ENCODE peak calls at places on chromosomes 11 and 22, in five cellular contexts. One of them, this sample, is unnamed.

GRCh38 chr11:77144196-77144853 is 16.3 kb downstream of the MYO7A start:
- DNase-seq in A549: no peak
- DNase-seq in GM12878: no peak
- DNase-seq in lower leg skin: no peak
- DNase-seq in H1: no peak
- DNase-seq in this sample: no peak

GRCh38 chr22:43185860-43186261 is 1.1 kb downstream of the TTLL12 start:
- DNase-seq in lower leg skin: peak
- DNase-seq in A549: no peak
- DNase-seq in H1: no peak
- DNase-seq in GM12878: no peak
- DNase-seq in this sample: peak

GRCh38 chr11:61281581-61282250 is 13.4 kb downstream of the VWCE start:
- DNase-seq in H1: peak
- DNase-seq in GM12878: no peak
- DNase-seq in lower leg skin: no peak
- DNase-seq in A549: peak
- DNase-seq in this sample: peak

GRCh38 chr11:68669301-68670090 is 14.8 kb upstream of the GAL start:
- DNase-seq in lower leg skin: no peak
- DNase-seq in H1: no peak
- DNase-seq in GM12878: no peak
- DNase-seq in A549: no peak
- DNase-seq in this sample: no peak

GRCh38 chr22:48055827-48056226 is 1293.4 kb downstream of the TBC1D22A start:
- DNase-seq in GM12878: no peak
- DNase-seq in lower leg skin: no peak
- DNase-seq in A549: no peak
- DNase-seq in H1: no peak
- DNase-seq in this sample: no peak

GRCh38 chr11:10743354-10744035 is 7.6 kb upstream of the CTR9 start:
- DNase-seq in GM12878: no peak
- DNase-seq in lower leg skin: no peak
- DNase-seq in H1: no peak
- DNase-seq in A549: no peak
- DNase-seq in this sample: peak

GRCh38 chr11:73323464-73323863 is 15.4 kb downstream of the ARHGEF17 start:
- DNase-seq in H1: peak
- DNase-seq in lower leg skin: peak
- DNase-seq in GM12878: no peak
- DNase-seq in A549: no peak
- DNase-seq in this sample: no peak

GRCh38 chr11:129248618-129249017 is 56.5 kb upstream of the ARHGAP32 start:
- DNase-seq in lower leg skin: no peak
- DNase-seq in H1: no peak
- DNase-seq in A549: peak
- DNase-seq in GM12878: no peak
- DNase-seq in this sample: no peak

GRCh38 chr11:281486-282161 is 3.4 kb downstream of the NLRP6 start:
- DNase-seq in lower leg skin: no peak
- DNase-seq in GM12878: no peak
- DNase-seq in H1: peak
- DNase-seq in A549: no peak
- DNase-seq in this sample: no peak

GRCh38 chr11:77038825-77039326 is 4.7 kb downstream of the B3GNT6 start:
- DNase-seq in lower leg skin: no peak
- DNase-seq in GM12878: no peak
- DNase-seq in H1: no peak
- DNase-seq in A549: no peak
- DNase-seq in this sample: peak

GRCh38 chr11:113781682-113782081 is 2.1 kb downstream of the CLDN25 start:
- DNase-seq in lower leg skin: no peak
- DNase-seq in H1: no peak
- DNase-seq in GM12878: no peak
- DNase-seq in A549: no peak
- DNase-seq in this sample: no peak

GRCh38 chr11:60164550-60165075 is 18.3 kb downstream of the MS4A6A start:
- DNase-seq in A549: no peak
- DNase-seq in lower leg skin: no peak
- DNase-seq in H1: no peak
- DNase-seq in GM12878: no peak
- DNase-seq in this sample: no peak

GRCh38 chr22:20648306-20648903 is 125.5 kb upstream of the SERPIND1 start:
- DNase-seq in lower leg skin: no peak
- DNase-seq in H1: peak
- DNase-seq in A549: no peak
- DNase-seq in GM12878: no peak
- DNase-seq in this sample: no peak

GRCh38 chr11:108286369-108286768 is 63.5 kb downstream of the ATM start:
- DNase-seq in lower leg skin: no peak
- DNase-seq in H1: no peak
- DNase-seq in GM12878: no peak
- DNase-seq in A549: no peak
- DNase-seq in this sample: peak

GRCh38 chr11:65067446-65067845 is 9.1 kb upstream of the NAALADL1 start:
- DNase-seq in A549: no peak
- DNase-seq in H1: no peak
- DNase-seq in lower leg skin: no peak
- DNase-seq in GM12878: no peak
- DNase-seq in this sample: no peak

GRCh38 chr11:65047581-65048422 is 6.8 kb downstream of the SAC3D1 start:
- DNase-seq in A549: no peak
- DNase-seq in lower leg skin: no peak
- DNase-seq in H1: peak
- DNase-seq in GM12878: no peak
- DNase-seq in this sample: no peak

GRCh38 chr11:96272542-96273306 is 70.3 kb downstream of the MAML2 start:
- DNase-seq in GM12878: no peak
- DNase-seq in A549: peak
- DNase-seq in lower leg skin: no peak
- DNase-seq in H1: no peak
- DNase-seq in this sample: no peak

GRCh38 chr22:42072606-42073330 is 1.3 kb upstream of the PHETA2 start:
- DNase-seq in A549: no peak
- DNase-seq in lower leg skin: no peak
- DNase-seq in H1: no peak
- DNase-seq in GM12878: no peak
- DNase-seq in this sample: peak

GRCh38 chr11:6606471-6607189 is 3.1 kb downstream of the ILK start:
- DNase-seq in lower leg skin: peak
- DNase-seq in GM12878: no peak
- DNase-seq in H1: peak
- DNase-seq in A549: peak
- DNase-seq in this sample: peak

GRCh38 chr11:6655790-6656580 is at the start of gene DCHS1:
- DNase-seq in A549: no peak
- DNase-seq in H1: peak
- DNase-seq in lower leg skin: no peak
- DNase-seq in GM12878: no peak
- DNase-seq in this sample: no peak

GRCh38 chr11:2988996-2989395 is 3.1 kb downstream of the NAP1L4 start:
- DNase-seq in lower leg skin: no peak
- DNase-seq in GM12878: no peak
- DNase-seq in A549: no peak
- DNase-seq in H1: no peak
- DNase-seq in this sample: peak

GRCh38 chr22:44439356-44440223 is 58.4 kb downstream of the RTL6 start:
- DNase-seq in H1: no peak
- DNase-seq in A549: no peak
- DNase-seq in lower leg skin: no peak
- DNase-seq in GM12878: no peak
- DNase-seq in this sample: no peak

GRCh38 chr22:48496987-48497650 is 1330.6 kb downstream of the BRD1 start:
- DNase-seq in H1: peak
- DNase-seq in GM12878: no peak
- DNase-seq in lower leg skin: no peak
- DNase-seq in A549: no peak
- DNase-seq in this sample: no peak

GRCh38 chr11:129950319-129951034 is 52.2 kb downstream of the PRDM10 start:
- DNase-seq in lower leg skin: peak
- DNase-seq in A549: no peak
- DNase-seq in H1: no peak
- DNase-seq in GM12878: no peak
- DNase-seq in this sample: peak

GRCh38 chr11:19027829-19028595 is 32.5 kb downstream of the MRGPRX2 start:
- DNase-seq in lower leg skin: no peak
- DNase-seq in GM12878: no peak
- DNase-seq in H1: no peak
- DNase-seq in A549: peak
- DNase-seq in this sample: no peak

GRCh38 chr22:41512421-41513194 is 31.7 kb downstream of the POLR3H start:
- DNase-seq in lower leg skin: no peak
- DNase-seq in H1: peak
- DNase-seq in GM12878: no peak
- DNase-seq in A549: peak
- DNase-seq in this sample: peak

GRCh38 chr11:117743121-117743815 is 53.7 kb downstream of the DSCAML1 start:
- DNase-seq in lower leg skin: no peak
- DNase-seq in GM12878: no peak
- DNase-seq in H1: no peak
- DNase-seq in A549: no peak
- DNase-seq in this sample: no peak

GRCh38 chr11:111603633-111604130 is 1.4 kb downstream of the SIK2 start:
- DNase-seq in H1: no peak
- DNase-seq in lower leg skin: no peak
- DNase-seq in GM12878: no peak
- DNase-seq in A549: no peak
- DNase-seq in this sample: peak

GRCh38 chr22:46457502-46458488 is 79.6 kb downstream of the CELSR1 start:
- DNase-seq in H1: no peak
- DNase-seq in A549: no peak
- DNase-seq in lower leg skin: no peak
- DNase-seq in GM12878: no peak
- DNase-seq in this sample: no peak

GRCh38 chr11:358129-358805 is 11.0 kb upstream of the B4GALNT4 start:
- DNase-seq in lower leg skin: no peak
- DNase-seq in GM12878: no peak
- DNase-seq in A549: no peak
- DNase-seq in H1: no peak
- DNase-seq in this sample: no peak

DNA sequence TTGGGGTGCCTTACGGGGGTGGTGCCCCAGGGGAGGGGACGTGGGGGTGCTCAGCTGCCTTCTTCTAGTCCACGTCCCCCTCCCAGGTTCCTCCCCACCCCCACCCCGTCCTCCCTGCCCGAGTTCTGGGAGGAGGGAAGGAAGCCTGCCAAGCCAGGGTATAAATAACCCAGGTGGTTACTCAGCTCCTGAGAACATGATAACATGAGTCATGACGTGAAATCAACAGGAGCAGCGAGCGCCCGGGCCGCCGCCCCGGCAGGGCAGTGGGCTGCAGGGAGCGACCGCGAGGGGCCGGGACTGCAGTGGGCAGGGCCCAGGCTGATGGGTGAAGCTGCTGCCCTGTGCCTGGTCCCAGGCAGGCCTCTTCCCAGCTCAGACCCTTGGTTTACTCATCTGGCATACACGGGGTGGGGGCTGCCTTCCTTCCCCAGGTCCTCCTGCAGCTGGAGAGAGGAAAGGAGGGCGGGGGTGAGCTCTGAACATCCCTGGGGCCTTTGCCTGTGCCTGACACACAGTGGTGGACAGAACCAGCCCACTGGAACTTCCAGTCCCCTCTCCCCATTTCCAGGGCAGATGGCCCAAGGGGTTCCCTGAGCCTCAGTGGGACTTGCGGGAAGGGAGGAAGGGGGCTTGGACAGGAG is 8.8 kb upstream of the PDGFB start:
- DNase-seq in lower leg skin: no peak
- DNase-seq in A549: peak
- DNase-seq in H1: no peak
- DNase-seq in GM12878: no peak
- DNase-seq in this sample: no peak
- TF ChIP-seq POLR2A in lower leg skin: no peak
- TF ChIP-seq POLR2A in A549: no peak
- TF ChIP-seq POLR2A in H1: no peak
- TF ChIP-seq POLR2A in GM12878: peak
- TF ChIP-seq POLR2A in this sample: no peak

GRCh38 chr22:24542641-24543040 is 12.3 kb downstream of the GUCD1 start:
- DNase-seq in A549: no peak
- DNase-seq in lower leg skin: no peak
- DNase-seq in GM12878: no peak
- DNase-seq in H1: no peak
- DNase-seq in this sample: no peak
- TF ChIP-seq POLR2A in A549: no peak
- TF ChIP-seq POLR2A in lower leg skin: no peak
- TF ChIP-seq POLR2A in GM12878: no peak
- TF ChIP-seq POLR2A in H1: no peak
- TF ChIP-seq POLR2A in this sample: no peak

DNA sequence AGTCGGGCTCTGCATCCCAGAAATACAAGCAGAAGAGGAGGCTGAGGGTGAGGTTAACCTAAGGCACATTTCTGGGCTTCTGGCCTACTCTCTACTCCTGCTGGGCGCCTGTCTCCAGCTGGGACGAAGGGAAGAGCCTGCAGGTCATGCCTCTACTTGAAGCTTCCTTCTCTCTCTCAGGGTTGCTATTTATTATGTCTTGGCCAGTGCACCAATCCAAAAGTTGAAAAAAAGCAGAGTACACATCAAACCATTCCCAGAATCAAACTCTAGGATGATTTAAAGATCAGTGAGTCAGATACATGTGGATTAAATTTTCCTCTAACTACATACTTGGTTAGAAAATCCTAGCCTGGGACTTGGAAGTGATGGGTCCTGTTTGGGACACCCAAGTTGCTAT is 60.2 kb upstream of the CDON start:
- DNase-seq in GM12878: no peak
- DNase-seq in A549: no peak
- DNase-seq in lower leg skin: no peak
- DNase-seq in H1: no peak
- DNase-seq in this sample: no peak
- TF ChIP-seq POLR2A in GM12878: no peak
- TF ChIP-seq POLR2A in A549: no peak
- TF ChIP-seq POLR2A in lower leg skin: no peak
- TF ChIP-seq POLR2A in H1: no peak
- TF ChIP-seq POLR2A in this sample: no peak

DNA sequence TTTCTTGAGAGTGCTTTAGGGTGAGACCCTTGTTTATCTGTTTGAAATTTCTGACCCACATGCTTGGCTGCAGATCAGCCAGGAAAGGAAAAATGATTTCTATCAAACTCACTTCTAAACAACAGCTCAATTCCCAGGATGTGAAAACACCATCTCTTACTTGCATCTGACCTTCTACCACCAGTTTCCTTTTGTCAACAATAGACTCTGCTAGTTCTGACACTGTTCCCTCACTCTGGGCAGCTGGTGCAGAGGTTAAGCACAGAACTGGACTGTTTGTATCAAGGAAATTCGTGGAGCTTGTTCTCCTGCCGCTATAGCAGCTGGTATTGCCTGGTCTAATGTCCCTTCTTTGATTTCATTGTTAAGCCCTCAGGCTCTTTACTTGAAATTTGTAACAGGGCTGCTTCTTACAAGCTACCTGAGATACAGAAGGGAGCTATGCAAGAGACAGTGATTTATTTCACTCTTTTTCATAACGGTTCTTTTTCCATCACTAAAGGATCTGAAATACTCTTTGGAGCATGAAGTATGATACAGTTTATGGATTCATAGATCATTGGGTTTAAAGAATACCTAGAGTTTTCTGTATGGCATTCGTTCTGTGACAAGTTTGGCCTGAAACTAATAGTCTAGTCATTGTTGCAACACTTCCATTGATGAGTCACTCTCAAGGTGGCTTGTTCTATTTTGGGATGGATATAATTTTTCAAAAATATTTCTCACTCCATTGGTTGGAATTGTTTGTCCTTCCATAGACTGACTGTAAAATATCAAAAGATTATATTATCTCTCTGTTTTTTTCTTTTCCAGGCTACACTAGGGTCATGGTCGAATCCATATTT is 178.2 kb upstream of the ZC3H12C start:
- DNase-seq in H1: no peak
- DNase-seq in lower leg skin: no peak
- DNase-seq in GM12878: no peak
- DNase-seq in A549: no peak
- DNase-seq in this sample: no peak
- TF ChIP-seq POLR2A in H1: no peak
- TF ChIP-seq POLR2A in lower leg skin: no peak
- TF ChIP-seq POLR2A in GM12878: no peak
- TF ChIP-seq POLR2A in A549: no peak
- TF ChIP-seq POLR2A in this sample: no peak

This sample was measured in erythroblast.